ENCODE peak calls at places on chromosomes 6 and 20, in five cellular contexts. One of them, this sample, is unnamed.

GRCh38 chr6:52020961-52021570 is 66.3 kb downstream of the PKHD1 start:
- DNase-seq in HepG2: peak
- DNase-seq in CD8-positive, alpha-beta T cell: no peak
- DNase-seq in fibroblast of lung: peak
- DNase-seq in mammary epithelial cell: peak
- DNase-seq in this sample: peak

GRCh38 chr6:24918641-24919403 is 16.9 kb downstream of the RIPOR2 start:
- DNase-seq in HepG2: no peak
- DNase-seq in CD8-positive, alpha-beta T cell: no peak
- DNase-seq in fibroblast of lung: no peak
- DNase-seq in mammary epithelial cell: no peak
- DNase-seq in this sample: no peak

GRCh38 chr20:58693226-58694006 is 816 bp downstream of the NPEPL1 start:
- DNase-seq in HepG2: no peak
- DNase-seq in CD8-positive, alpha-beta T cell: no peak
- DNase-seq in fibroblast of lung: no peak
- DNase-seq in mammary epithelial cell: no peak
- DNase-seq in this sample: no peak

GRCh38 chr6:156650896-156651295 is 126.3 kb upstream of the ARID1B start:
- DNase-seq in HepG2: no peak
- DNase-seq in CD8-positive, alpha-beta T cell: no peak
- DNase-seq in fibroblast of lung: no peak
- DNase-seq in mammary epithelial cell: no peak
- DNase-seq in this sample: no peak

GRCh38 chr6:25665455-25665854 is 13.4 kb downstream of the SCGN start:
- DNase-seq in HepG2: no peak
- DNase-seq in CD8-positive, alpha-beta T cell: no peak
- DNase-seq in fibroblast of lung: no peak
- DNase-seq in mammary epithelial cell: no peak
- DNase-seq in this sample: no peak

GRCh38 chr6:166307981-166308768 is at the start of gene PRR18:
- DNase-seq in HepG2: no peak
- DNase-seq in CD8-positive, alpha-beta T cell: no peak
- DNase-seq in fibroblast of lung: no peak
- DNase-seq in mammary epithelial cell: no peak
- DNase-seq in this sample: no peak

GRCh38 chr6:99151634-99152344 is 197.7 kb downstream of the FAXC start:
- DNase-seq in HepG2: peak
- DNase-seq in CD8-positive, alpha-beta T cell: no peak
- DNase-seq in fibroblast of lung: no peak
- DNase-seq in mammary epithelial cell: peak
- DNase-seq in this sample: no peak

GRCh38 chr6:141682391-141682790 is 450.3 kb upstream of the GJE1 start:
- DNase-seq in HepG2: no peak
- DNase-seq in CD8-positive, alpha-beta T cell: no peak
- DNase-seq in fibroblast of lung: no peak
- DNase-seq in mammary epithelial cell: peak
- DNase-seq in this sample: no peak

GRCh38 chr6:144402750-144403149 is 117.6 kb downstream of the UTRN start:
- DNase-seq in HepG2: no peak
- DNase-seq in CD8-positive, alpha-beta T cell: no peak
- DNase-seq in fibroblast of lung: no peak
- DNase-seq in mammary epithelial cell: no peak
- DNase-seq in this sample: no peak

GRCh38 chr6:139240161-139241010 is 51.4 kb downstream of the TXLNB start:
- DNase-seq in HepG2: no peak
- DNase-seq in CD8-positive, alpha-beta T cell: no peak
- DNase-seq in fibroblast of lung: peak
- DNase-seq in mammary epithelial cell: no peak
- DNase-seq in this sample: peak

GRCh38 chr20:45291526-45291925 is 15.1 kb upstream of the RBPJL start:
- DNase-seq in HepG2: no peak
- DNase-seq in CD8-positive, alpha-beta T cell: no peak
- DNase-seq in fibroblast of lung: no peak
- DNase-seq in mammary epithelial cell: no peak
- DNase-seq in this sample: no peak

DNA sequence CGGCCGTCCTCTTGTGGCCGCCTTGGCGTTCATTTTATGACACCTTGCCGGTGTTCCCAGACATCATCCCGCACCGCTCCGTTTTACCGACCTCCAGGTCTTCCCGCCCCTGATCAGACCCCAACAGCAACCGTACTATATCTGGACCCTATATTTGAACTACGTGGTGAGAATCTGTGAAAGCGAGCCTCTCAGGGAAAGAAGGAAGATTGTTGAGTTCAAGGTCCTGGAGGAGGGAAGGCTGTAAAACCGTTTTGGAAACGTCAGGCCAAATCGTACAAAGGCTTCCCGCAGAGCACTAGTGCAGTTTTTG is 1.4 kb upstream of the CNR1 start:
- DNase-seq in HepG2: no peak
- DNase-seq in CD8-positive, alpha-beta T cell: no peak
- DNase-seq in fibroblast of lung: no peak
- DNase-seq in mammary epithelial cell: no peak
- DNase-seq in this sample: no peak
- H3K4me3 ChIP-seq in HepG2: no peak
- H3K4me3 ChIP-seq in CD8-positive, alpha-beta T cell: no peak
- H3K4me3 ChIP-seq in fibroblast of lung: no peak
- H3K4me3 ChIP-seq in mammary epithelial cell: no peak
- H3K4me3 ChIP-seq in this sample: peak

DNA sequence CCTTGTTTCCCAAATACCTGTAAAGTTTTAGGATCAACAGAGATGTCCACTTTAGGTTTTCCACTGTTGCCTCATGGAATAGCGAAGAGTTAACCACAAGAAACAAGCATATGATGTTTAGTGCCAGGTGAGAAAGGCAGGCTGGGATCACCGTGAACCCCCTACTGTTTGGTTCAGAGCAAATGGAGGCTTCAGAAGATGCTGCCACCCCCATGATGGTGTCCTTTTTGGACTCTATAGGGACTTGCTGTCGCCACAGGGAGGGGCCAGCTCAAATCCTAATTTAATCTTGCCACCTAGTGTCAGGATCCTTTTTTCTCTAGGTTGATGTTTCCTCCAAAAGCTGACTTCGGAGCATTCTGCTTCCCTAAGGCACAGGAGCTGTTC is 1.9 kb upstream of the DLL1 start:
- DNase-seq in HepG2: no peak
- DNase-seq in CD8-positive, alpha-beta T cell: no peak
- DNase-seq in fibroblast of lung: peak
- DNase-seq in mammary epithelial cell: no peak
- DNase-seq in this sample: no peak
- TF ChIP-seq CTCF in HepG2: peak
- TF ChIP-seq CTCF in CD8-positive, alpha-beta T cell: no peak
- TF ChIP-seq CTCF in fibroblast of lung: peak
- TF ChIP-seq CTCF in mammary epithelial cell: peak
- TF ChIP-seq CTCF in this sample: peak

GRCh38 chr6:11609324-11610071 is 71.9 kb downstream of the TMEM170B start:
- DNase-seq in HepG2: no peak
- DNase-seq in CD8-positive, alpha-beta T cell: no peak
- DNase-seq in fibroblast of lung: peak
- DNase-seq in mammary epithelial cell: no peak
- DNase-seq in this sample: peak
- H3K4me3 ChIP-seq in HepG2: no peak
- H3K4me3 ChIP-seq in CD8-positive, alpha-beta T cell: no peak
- H3K4me3 ChIP-seq in fibroblast of lung: no peak
- H3K4me3 ChIP-seq in mammary epithelial cell: no peak
- H3K4me3 ChIP-seq in this sample: no peak

DNA sequence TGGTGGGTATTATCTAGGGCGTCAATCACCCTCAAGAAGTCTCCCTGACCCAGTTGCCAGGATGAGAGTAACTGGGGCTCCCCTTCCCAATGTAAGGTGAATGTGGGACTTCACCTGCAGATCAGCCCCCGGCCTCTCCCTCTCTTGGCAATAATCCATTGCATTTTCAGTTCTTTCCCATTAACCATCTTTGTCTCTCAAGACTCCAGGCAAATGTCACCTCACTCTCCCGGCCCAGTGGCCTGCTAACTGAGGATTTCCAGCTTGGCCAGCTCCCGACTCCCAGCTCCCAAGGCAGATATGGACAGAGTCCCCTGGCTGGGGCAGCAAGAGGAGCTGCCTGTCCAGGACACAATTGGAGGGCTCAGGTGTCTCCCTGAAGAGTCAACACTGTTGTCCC is 7.3 kb downstream of the ETV7 start:
- DNase-seq in HepG2: no peak
- DNase-seq in CD8-positive, alpha-beta T cell: no peak
- DNase-seq in fibroblast of lung: no peak
- DNase-seq in mammary epithelial cell: no peak
- DNase-seq in this sample: no peak
- TF ChIP-seq CTCF in HepG2: no peak
- TF ChIP-seq CTCF in CD8-positive, alpha-beta T cell: no peak
- TF ChIP-seq CTCF in fibroblast of lung: no peak
- TF ChIP-seq CTCF in mammary epithelial cell: no peak
- TF ChIP-seq CTCF in this sample: no peak

GRCh38 chr6:38262041-38262440 is 377.7 kb downstream of the BTBD9 start:
- DNase-seq in HepG2: peak
- DNase-seq in CD8-positive, alpha-beta T cell: no peak
- DNase-seq in fibroblast of lung: peak
- DNase-seq in mammary epithelial cell: peak
- DNase-seq in this sample: peak
- H3K4me3 ChIP-seq in HepG2: no peak
- H3K4me3 ChIP-seq in CD8-positive, alpha-beta T cell: no peak
- H3K4me3 ChIP-seq in fibroblast of lung: peak
- H3K4me3 ChIP-seq in mammary epithelial cell: no peak
- H3K4me3 ChIP-seq in this sample: no peak

This sample was measured in astrocyte of the cerebellum.